ENCODE peak calls at places on chromosomes 7 and 10, in seven cellular contexts. Z is Panc1, L is upper lobe of right lung, O is K562, N is fibroblast of lung, D is A549, J is CD14-positive monocyte. T is an unnamed sample.

GRCh38 chr10:91520657-91521056 is 110.5 kb downstream of the HECTD2 start:
- DNase-seq in J (no peak), O (no peak), D (no peak), N (no peak), L (no peak), Z (no peak), T (no peak)

GRCh38 chr7:118185163-118185860 is 1.3 kb downstream of the LSM8 start:
- DNase-seq in Z (no peak), J (no peak), N (peak), D (no peak), O (no peak), L (no peak), T (no peak)

GRCh38 chr7:44280993-44281721 is 44.2 kb downstream of the CAMK2B start:
- DNase-seq in J (peak), O (no peak), N (no peak), L (peak), D (no peak), Z (no peak), T (no peak)

GRCh38 chr7:135095450-135095849 is 52.4 kb upstream of the TMEM140 start:
- DNase-seq in L (no peak), J (no peak), O (no peak), Z (no peak), D (no peak), N (no peak), T (no peak)

GRCh38 chr10:5234106-5234877 is 37.7 kb downstream of the AKR1C4 start:
- DNase-seq in L (no peak), N (peak), O (no peak), D (peak), J (peak), Z (no peak), T (peak)

GRCh38 chr7:39688611-39689485 is 65.5 kb downstream of the RALA start:
- DNase-seq in J (no peak), O (no peak), Z (no peak), N (no peak), D (peak), L (no peak), T (no peak)

GRCh38 chr10:86037096-86037495 is 329.5 kb downstream of the GRID1 start:
- DNase-seq in Z (no peak), D (no peak), N (no peak), J (no peak), O (no peak), L (no peak), T (no peak)

GRCh38 chr10:32963102-32963501 is 5.1 kb upstream of the ITGB1 start:
- DNase-seq in L (no peak), N (peak), D (peak), J (no peak), O (no peak), Z (no peak), T (no peak)

GRCh38 chr7:151174246-151175046 is 7.0 kb upstream of the GBX1 start:
- DNase-seq in N (no peak), Z (no peak), D (no peak), O (no peak), J (no peak), L (no peak), T (peak)

GRCh38 chr10:123681285-123681684 is 15.1 kb downstream of the GPR26 start:
- DNase-seq in O (no peak), N (no peak), J (no peak), D (no peak), Z (no peak), L (no peak), T (no peak)

GRCh38 chr7:37495574-37496184 is 47.0 kb upstream of the ELMO1 start:
- DNase-seq in O (peak), Z (peak), L (no peak), J (no peak), D (peak), N (peak), T (peak)

GRCh38 chr10:29961351-29961750 is 98.0 kb downstream of the JCAD start:
- DNase-seq in N (no peak), Z (no peak), D (no peak), O (no peak), J (no peak), L (no peak), T (no peak)

GRCh38 chr10:4033341-4033896 is 248.4 kb upstream of the KLF6 start:
- DNase-seq in L (no peak), J (no peak), N (no peak), O (no peak), D (no peak), Z (no peak), T (no peak)

GRCh38 chr10:37711617-37712488 is 145.6 kb downstream of the ZNF248 start:
- DNase-seq in D (no peak), J (no peak), Z (no peak), O (no peak), N (no peak), L (no peak), T (no peak)

GRCh38 chr10:37712489-37713131 is 144.8 kb downstream of the ZNF248 start:
- DNase-seq in D (no peak), L (no peak), N (no peak), O (no peak), Z (no peak), J (no peak), T (no peak)

GRCh38 chr10:37713132-37713501 is 144.3 kb downstream of the ZNF248 start:
- DNase-seq in L (no peak), D (no peak), Z (no peak), N (no peak), O (no peak), J (no peak), T (no peak)

GRCh38 chr10:37713642-37714041 is 143.8 kb downstream of the ZNF248 start:
- DNase-seq in J (no peak), O (no peak), D (no peak), Z (no peak), N (no peak), L (no peak), T (no peak)

GRCh38 chr10:37710831-37711616 is 146.4 kb downstream of the ZNF248 start:
- DNase-seq in D (peak), L (no peak), J (no peak), O (no peak), N (no peak), Z (no peak), T (no peak)
- TF ChIP-seq CTCF in D (no peak), L (no peak), J (no peak), O (no peak), N (no peak), Z (no peak), T (no peak)

GRCh38 chr10:19168584-19168983 is 120.0 kb downstream of the MALRD1 start:
- DNase-seq in N (peak), Z (no peak), O (no peak), J (no peak), L (no peak), D (peak), T (no peak)
- TF ChIP-seq CTCF in N (peak), Z (peak), O (no peak), J (no peak), L (no peak), D (no peak), T (no peak)

GRCh38 chr10:111146025-111146640 is 69.3 kb downstream of the ADRA2A start:
- DNase-seq in D (no peak), L (no peak), O (no peak), Z (no peak), N (no peak), J (no peak), T (no peak)
- TF ChIP-seq CTCF in D (no peak), L (no peak), O (no peak), Z (no peak), N (no peak), J (no peak), T (no peak)

DNA sequence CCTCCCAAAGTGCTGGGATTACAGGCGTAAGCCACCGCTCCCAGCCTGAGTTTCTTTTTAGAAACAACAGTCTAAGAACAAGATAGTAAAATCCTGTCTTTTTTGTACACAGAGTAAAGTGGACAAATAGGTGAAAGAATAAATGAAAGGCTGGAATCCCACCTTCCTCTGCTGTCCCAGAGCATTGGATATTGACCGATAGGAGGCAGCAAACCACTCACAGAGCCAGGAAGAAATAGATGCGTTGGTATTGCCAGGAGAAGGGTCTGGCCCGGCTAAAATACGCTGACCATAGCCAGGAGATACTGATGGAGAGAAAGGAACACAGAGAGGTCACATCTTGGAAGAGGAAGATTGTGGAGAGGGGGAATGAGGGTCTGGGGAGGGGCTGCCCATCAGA is 11.4 kb upstream of the ZNF12 start:
- DNase-seq in O (no peak), J (no peak), D (no peak), N (no peak), L (no peak), Z (no peak), T (no peak)
- TF ChIP-seq CTCF in O (peak), J (peak), D (no peak), N (no peak), L (peak), Z (no peak), T (no peak)

GRCh38 chr7:21107101-21107500 is 320.4 kb upstream of the SP8 start:
- DNase-seq in J (no peak), O (no peak), D (no peak), N (no peak), Z (no peak), L (no peak), T (no peak)
- TF ChIP-seq CTCF in J (no peak), O (no peak), D (no peak), N (no peak), Z (no peak), L (no peak), T (no peak)

GRCh38 chr10:71840177-71840711 is 10.8 kb downstream of the PSAP start:
- DNase-seq in L (no peak), N (peak), O (no peak), J (no peak), Z (no peak), D (peak), T (peak)

GRCh38 chr10:71844084-71844483 is 7.0 kb downstream of the PSAP start:
- DNase-seq in Z (no peak), D (no peak), N (no peak), L (no peak), O (no peak), J (no peak), T (no peak)

GRCh38 chr10:71842856-71843530 is 8.1 kb downstream of the PSAP start:
- DNase-seq in O (no peak), N (no peak), D (no peak), J (no peak), L (no peak), Z (no peak), T (no peak)

GRCh38 chr10:71840936-71841335 is 10.1 kb downstream of the PSAP start:
- DNase-seq in N (no peak), J (no peak), O (no peak), D (no peak), L (no peak), Z (no peak), T (no peak)

DNA sequence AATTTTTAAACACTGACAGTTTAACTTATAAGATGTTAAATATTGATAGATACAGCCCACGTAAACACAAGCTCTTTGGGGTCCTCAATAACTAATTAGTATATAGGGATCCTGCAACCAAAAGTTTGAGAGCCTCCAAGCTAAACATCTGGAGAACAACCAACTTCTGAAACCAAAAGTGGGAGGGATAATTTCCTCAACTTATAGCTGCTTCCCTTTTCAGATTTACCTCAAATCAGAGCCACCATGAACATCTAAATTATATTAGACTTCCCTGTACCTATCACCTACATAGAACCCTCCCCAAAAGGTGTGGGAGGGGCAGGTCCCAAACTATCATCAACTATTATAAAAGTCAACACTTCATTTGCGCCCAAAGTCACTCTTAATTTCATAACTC is 8.6 kb downstream of the PSAP start:
- DNase-seq in L (no peak), J (no peak), Z (no peak), D (no peak), O (no peak), N (no peak), T (no peak)
- TF ChIP-seq CTCF in L (no peak), J (no peak), Z (no peak), D (no peak), O (no peak), N (no peak), T (no peak)

GRCh38 chr10:77374189-77374656 is 263.4 kb downstream of the KCNMA1 start:
- DNase-seq in O (no peak), N (peak), D (no peak), J (no peak), Z (no peak), L (no peak), T (no peak)

GRCh38 chr10:77380723-77381122 is 256.9 kb downstream of the KCNMA1 start:
- DNase-seq in J (no peak), Z (no peak), L (no peak), O (no peak), N (no peak), D (no peak), T (no peak)

GRCh38 chr10:77378950-77379349 is 258.7 kb downstream of the KCNMA1 start:
- DNase-seq in O (no peak), D (no peak), N (no peak), Z (no peak), J (no peak), L (no peak), T (no peak)

GRCh38 chr10:77377034-77377433 is 260.6 kb downstream of the KCNMA1 start:
- DNase-seq in L (no peak), O (no peak), J (no peak), N (no peak), Z (no peak), D (peak), T (no peak)

DNA sequence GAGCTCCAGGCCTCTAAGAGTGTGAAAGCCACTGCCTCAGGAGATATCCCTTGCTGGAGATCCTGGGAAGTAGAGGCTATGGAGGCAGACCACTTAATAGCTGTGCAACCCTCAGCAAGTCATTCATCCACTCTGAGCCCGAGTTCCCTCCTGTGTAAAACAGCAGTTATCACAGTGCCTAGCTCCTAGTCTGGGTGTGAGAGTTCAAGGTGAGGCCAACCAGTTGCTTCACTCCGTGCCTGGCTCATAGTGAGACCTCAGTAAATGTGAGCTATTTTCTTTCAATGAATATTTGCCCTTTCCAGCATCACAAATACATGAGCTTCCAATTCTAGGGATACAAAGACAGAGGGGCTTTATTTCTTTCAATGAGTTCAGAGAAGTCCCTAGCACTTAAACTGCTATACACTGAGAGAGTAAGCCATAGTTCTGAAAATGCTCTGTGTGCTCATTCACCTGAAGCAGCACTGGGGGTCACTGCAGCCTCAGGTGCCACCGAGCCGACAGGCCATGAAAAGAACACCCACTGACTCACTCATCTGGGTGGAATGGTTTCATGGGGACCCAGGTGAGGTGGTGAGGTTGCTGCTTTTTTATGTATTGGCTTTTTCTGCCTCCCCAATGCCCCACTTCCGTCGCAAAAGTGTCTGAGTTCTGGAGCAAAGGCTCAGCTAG is 259.8 kb downstream of the KCNMA1 start:
- DNase-seq in L (no peak), N (no peak), J (no peak), Z (no peak), O (no peak), D (no peak), T (peak)
- TF ChIP-seq CTCF in L (no peak), N (no peak), J (no peak), Z (peak), O (peak), D (no peak), T (no peak)

T was measured in RWPE1.